ENCODE peak calls at places on chromosome X, in nine cellular contexts. P is CD14-positive monocyte, X is HCT116, H is SW480, M is NCI-H1105, Y is heart left ventricle, O is B cell, T is HFFc6, G is iPS-NIHi11. D is an unnamed sample.

GRCh38 chrX:64894454-64895038 is 81.7 kb downstream of the ZC4H2 start:
- DNase-seq in P (no peak), X (peak), H (peak), M (no peak), Y (no peak), O (no peak), T (no peak), G (peak), D (peak)

GRCh38 chrX:111837226-111837625 is 38.8 kb upstream of the TRPC5OS start:
- DNase-seq in P (no peak), X (no peak), H (no peak), M (no peak), Y (no peak), O (no peak), T (no peak), G (no peak), D (peak)

GRCh38 chrX:110425222-110425621 is 66.6 kb downstream of the RTL9 start:
- DNase-seq in P (no peak), X (no peak), H (no peak), M (peak), Y (no peak), O (no peak), T (no peak), G (no peak), D (no peak)

GRCh38 chrX:48996969-48997368 is 5.1 kb downstream of the GRIPAP1 start:
- DNase-seq in P (no peak), X (no peak), H (no peak), M (no peak), Y (no peak), O (no peak), T (no peak), G (peak), D (peak)

GRCh38 chrX:130523460-130524394 is 121.9 kb downstream of the RBMX2 start:
- DNase-seq in P (no peak), X (no peak), H (no peak), M (peak), Y (peak), O (peak), T (no peak), G (peak), D (peak)

GRCh38 chrX:26597981-26598380 is 382.0 kb downstream of the MAGEB5 start:
- DNase-seq in P (no peak), X (no peak), H (no peak), M (no peak), Y (no peak), O (no peak), T (no peak), G (no peak), D (no peak)

GRCh38 chrX:153649178-153649914 is 2.3 kb downstream of the DUSP9 start:
- DNase-seq in P (no peak), X (no peak), H (peak), M (no peak), Y (peak), O (peak), T (no peak), G (peak), D (peak)

GRCh38 chrX:103464071-103464773 is 55.1 kb downstream of the RAB40A start:
- DNase-seq in P (no peak), X (peak), H (peak), M (peak), Y (no peak), O (no peak), T (peak), G (peak), D (peak)

GRCh38 chrX:3717742-3718420 is 4.4 kb upstream of the PRKX start:
- DNase-seq in P (no peak), X (no peak), H (peak), M (no peak), Y (no peak), O (no peak), T (no peak), G (no peak), D (no peak)

GRCh38 chrX:49754238-49754857 is 58.6 kb upstream of the PAGE1 start:
- DNase-seq in P (peak), X (peak), H (peak), M (peak), Y (no peak), O (no peak), T (no peak), G (peak), D (peak)

GRCh38 chrX:2383735-2384134 is 117.0 kb downstream of the DHRSX start:
- DNase-seq in P (no peak), X (no peak), H (no peak), M (no peak), Y (no peak), O (no peak), T (no peak), G (no peak), D (no peak)

GRCh38 chrX:124594017-124594651 is 247.8 kb downstream of the SH2D1A start:
- DNase-seq in P (no peak), X (no peak), H (no peak), M (no peak), Y (peak), O (no peak), T (no peak), G (no peak), D (peak)

GRCh38 chrX:42495139-42495538 is 282.8 kb downstream of the PPP1R2C start:
- DNase-seq in P (no peak), X (no peak), H (no peak), M (peak), Y (no peak), O (no peak), T (no peak), G (no peak), D (no peak)

GRCh38 chrX:95841863-95842262 is 842.8 kb upstream of the DIAPH2 start:
- DNase-seq in P (no peak), X (no peak), H (no peak), M (no peak), Y (no peak), O (no peak), T (no peak), G (no peak), D (no peak)

GRCh38 chrX:84469226-84469625 is 33.0 kb downstream of the HDX start:
- DNase-seq in P (no peak), X (no peak), H (no peak), M (peak), Y (no peak), O (no peak), T (no peak), G (no peak), D (no peak)

GRCh38 chrX:68894513-68895338 is 65.9 kb downstream of the EFNB1 start:
- DNase-seq in P (no peak), X (no peak), H (peak), M (peak), Y (peak), O (no peak), T (no peak), G (peak), D (peak)